ENCODE peak calls at places on chromosomes 1 and 21, in five cellular contexts. One of them, this sample, is unnamed.

GRCh38 chr21:41751621-41752020 is 15.2 kb downstream of the RIPK4 start:
- DNase-seq in AG10803: no peak
- DNase-seq in T47D: peak
- DNase-seq in anterior cingulate cortex: no peak
- DNase-seq in AG09319: no peak
- DNase-seq in this sample: no peak

GRCh38 chr1:56676571-56677035 is 31.5 kb downstream of the PRKAA2 start:
- DNase-seq in anterior cingulate cortex: no peak
- DNase-seq in AG09319: peak
- DNase-seq in T47D: no peak
- DNase-seq in AG10803: peak
- DNase-seq in this sample: no peak

GRCh38 chr1:40652979-40653378 is 12.5 kb downstream of the RIMS3 start:
- DNase-seq in anterior cingulate cortex: no peak
- DNase-seq in AG10803: no peak
- DNase-seq in T47D: no peak
- DNase-seq in AG09319: no peak
- DNase-seq in this sample: no peak

GRCh38 chr1:119771016-119771415 is 2.3 kb upstream of the HMGCS2 start:
- DNase-seq in T47D: no peak
- DNase-seq in AG09319: no peak
- DNase-seq in anterior cingulate cortex: no peak
- DNase-seq in AG10803: no peak
- DNase-seq in this sample: no peak

GRCh38 chr1:159266832-159267231 is 35.3 kb upstream of the FCER1A start:
- DNase-seq in AG10803: no peak
- DNase-seq in T47D: no peak
- DNase-seq in anterior cingulate cortex: no peak
- DNase-seq in AG09319: no peak
- DNase-seq in this sample: no peak

GRCh38 chr1:9151326-9151860 is 22.5 kb upstream of the GPR157 start:
- DNase-seq in AG10803: peak
- DNase-seq in T47D: no peak
- DNase-seq in anterior cingulate cortex: no peak
- DNase-seq in AG09319: no peak
- DNase-seq in this sample: no peak

GRCh38 chr1:94636625-94637024 is 95.1 kb upstream of the F3 start:
- DNase-seq in AG10803: peak
- DNase-seq in T47D: no peak
- DNase-seq in anterior cingulate cortex: no peak
- DNase-seq in AG09319: peak
- DNase-seq in this sample: no peak

GRCh38 chr1:5239911-5240310 is 585.5 kb downstream of the AJAP1 start:
- DNase-seq in AG09319: no peak
- DNase-seq in T47D: no peak
- DNase-seq in AG10803: no peak
- DNase-seq in anterior cingulate cortex: no peak
- DNase-seq in this sample: no peak

GRCh38 chr1:235954306-235955283 is 87.9 kb upstream of the LYST start:
- DNase-seq in AG10803: peak
- DNase-seq in T47D: no peak
- DNase-seq in anterior cingulate cortex: no peak
- DNase-seq in AG09319: no peak
- DNase-seq in this sample: no peak

GRCh38 chr1:53244126-53244525 is 5.8 kb upstream of the MAGOH start:
- DNase-seq in T47D: no peak
- DNase-seq in AG09319: no peak
- DNase-seq in anterior cingulate cortex: no peak
- DNase-seq in AG10803: no peak
- DNase-seq in this sample: no peak

GRCh38 chr1:244437108-244437507 is 14.6 kb downstream of the ADSS2 start:
- DNase-seq in anterior cingulate cortex: no peak
- DNase-seq in AG09319: no peak
- DNase-seq in T47D: no peak
- DNase-seq in AG10803: peak
- DNase-seq in this sample: no peak

GRCh38 chr1:147451628-147452027 is 89.7 kb upstream of the BCL9 start:
- DNase-seq in T47D: no peak
- DNase-seq in AG10803: no peak
- DNase-seq in AG09319: no peak
- DNase-seq in anterior cingulate cortex: no peak
- DNase-seq in this sample: no peak

GRCh38 chr1:53286950-53287349 is 40.9 kb downstream of the LRP8 start:
- DNase-seq in AG09319: no peak
- DNase-seq in AG10803: no peak
- DNase-seq in T47D: no peak
- DNase-seq in anterior cingulate cortex: no peak
- DNase-seq in this sample: no peak

GRCh38 chr1:203239906-203240305 is 10.4 kb upstream of the CHIT1 start:
- DNase-seq in anterior cingulate cortex: no peak
- DNase-seq in T47D: no peak
- DNase-seq in AG09319: no peak
- DNase-seq in AG10803: no peak
- DNase-seq in this sample: no peak

GRCh38 chr1:30043256-30043655 is 680.1 kb downstream of the MATN1 start:
- DNase-seq in AG09319: no peak
- DNase-seq in AG10803: no peak
- DNase-seq in T47D: no peak
- DNase-seq in anterior cingulate cortex: no peak
- DNase-seq in this sample: no peak

GRCh38 chr1:147167361-147167760 is 4.9 kb downstream of the PRKAB2 start:
- DNase-seq in anterior cingulate cortex: no peak
- DNase-seq in T47D: no peak
- DNase-seq in AG10803: peak
- DNase-seq in AG09319: peak
- DNase-seq in this sample: no peak

GRCh38 chr1:59901770-59902388 is 24.7 kb downstream of the CYP2J2 start:
- DNase-seq in AG09319: no peak
- DNase-seq in T47D: no peak
- DNase-seq in AG10803: no peak
- DNase-seq in anterior cingulate cortex: no peak
- DNase-seq in this sample: no peak

GRCh38 chr1:198185101-198185500 is 28.3 kb downstream of the NEK7 start:
- DNase-seq in T47D: no peak
- DNase-seq in AG09319: no peak
- DNase-seq in AG10803: no peak
- DNase-seq in anterior cingulate cortex: no peak
- DNase-seq in this sample: no peak

GRCh38 chr1:116024629-116025028 is 48.3 kb downstream of the SLC22A15 start:
- DNase-seq in AG09319: no peak
- DNase-seq in anterior cingulate cortex: no peak
- DNase-seq in AG10803: no peak
- DNase-seq in T47D: no peak
- DNase-seq in this sample: no peak

GRCh38 chr21:29022141-29022540 is 2.3 kb upstream of the USP16 start:
- DNase-seq in anterior cingulate cortex: no peak
- DNase-seq in AG10803: no peak
- DNase-seq in AG09319: no peak
- DNase-seq in T47D: no peak
- DNase-seq in this sample: no peak

GRCh38 chr1:201013991-201014815 is 9.3 kb downstream of the KIF21B start:
- DNase-seq in AG09319: no peak
- DNase-seq in AG10803: no peak
- DNase-seq in T47D: no peak
- DNase-seq in anterior cingulate cortex: peak
- DNase-seq in this sample: no peak

GRCh38 chr21:35026617-35027557 is 22.2 kb downstream of the RUNX1 start:
- DNase-seq in T47D: no peak
- DNase-seq in anterior cingulate cortex: peak
- DNase-seq in AG10803: peak
- DNase-seq in AG09319: no peak
- DNase-seq in this sample: no peak

GRCh38 chr1:154479764-154480421 is 22.1 kb upstream of the TDRD10 start:
- DNase-seq in T47D: peak
- DNase-seq in AG09319: peak
- DNase-seq in anterior cingulate cortex: peak
- DNase-seq in AG10803: peak
- DNase-seq in this sample: no peak

GRCh38 chr1:3028531-3029282 is 7.4 kb downstream of the ACTRT2 start:
- DNase-seq in T47D: no peak
- DNase-seq in AG10803: no peak
- DNase-seq in AG09319: no peak
- DNase-seq in anterior cingulate cortex: no peak
- DNase-seq in this sample: no peak

GRCh38 chr1:12184008-12184681 is 17.4 kb downstream of the TNFRSF1B start:
- DNase-seq in AG09319: peak
- DNase-seq in anterior cingulate cortex: peak
- DNase-seq in AG10803: peak
- DNase-seq in T47D: no peak
- DNase-seq in this sample: no peak

GRCh38 chr1:41683681-41684500 is 199.4 kb upstream of the EDN2 start:
- DNase-seq in AG10803: no peak
- DNase-seq in T47D: no peak
- DNase-seq in AG09319: no peak
- DNase-seq in anterior cingulate cortex: no peak
- DNase-seq in this sample: peak

GRCh38 chr1:171814692-171815091 is 26.6 kb upstream of the DNM3 start:
- DNase-seq in AG10803: peak
- DNase-seq in anterior cingulate cortex: no peak
- DNase-seq in AG09319: peak
- DNase-seq in T47D: no peak
- DNase-seq in this sample: no peak

GRCh38 chr1:181135462-181135781 is 46.9 kb downstream of the IER5 start:
- DNase-seq in anterior cingulate cortex: no peak
- DNase-seq in AG10803: peak
- DNase-seq in AG09319: no peak
- DNase-seq in T47D: no peak
- DNase-seq in this sample: no peak

GRCh38 chr1:240099748-240100147 is 8.1 kb downstream of the FMN2 start:
- DNase-seq in AG10803: no peak
- DNase-seq in anterior cingulate cortex: no peak
- DNase-seq in AG09319: no peak
- DNase-seq in T47D: no peak
- DNase-seq in this sample: no peak

GRCh38 chr1:234957330-234958065 is 171.1 kb downstream of the TOMM20 start:
- DNase-seq in T47D: no peak
- DNase-seq in anterior cingulate cortex: no peak
- DNase-seq in AG10803: peak
- DNase-seq in AG09319: peak
- DNase-seq in this sample: no peak